ENCODE peak calls at places on chromosomes 2 and 18, in eight cellular contexts. J, O, V, N, Y, I, K and C are unnamed samples.

GRCh38 chr2:147108553-147108952 is 736.3 kb upstream of the ACVR2A start:
- DNase-seq in J (no peak), V (no peak), Y (peak; percentile 83), I (no peak), K (no peak), N (no peak), O (no peak), C (no peak)

GRCh38 chr2:219508444-219508734 is 5.9 kb upstream of the ASIC4 start:
- DNase-seq in I (no peak), K (no peak), J (no peak), O (no peak), V (no peak), N (no peak), Y (no peak), C (no peak)

GRCh38 chr2:137255990-137256389 is 490.6 kb downstream of the THSD7B start:
- DNase-seq in N (no peak), I (no peak), K (no peak), O (peak; percentile 77), Y (peak; percentile 70), V (no peak), J (no peak), C (no peak)

GRCh38 chr2:36820942-36821605 is 124.6 kb downstream of the VIT start:
- DNase-seq in J (no peak), K (no peak), V (no peak), O (no peak), I (no peak), N (peak; percentile 55), Y (no peak), C (no peak)

GRCh38 chr2:196410008-196410407 is 229.5 kb upstream of the CCDC150 start:
- DNase-seq in K (no peak), I (no peak), N (no peak), J (no peak), V (no peak), O (no peak), Y (no peak), C (no peak)

GRCh38 chr2:241559489-241560180 is 1.1 kb downstream of the BOK start:
- DNase-seq in Y (peak; percentile 59), O (no peak), N (peak; percentile 61), V (no peak), J (peak; percentile 57), I (peak; percentile 38), K (no peak), C (peak; percentile 49)

GRCh38 chr2:120898496-120898895 is 162.8 kb downstream of the GLI2 start:
- DNase-seq in Y (no peak), I (no peak), O (no peak), V (no peak), N (no peak), K (no peak), J (no peak), C (no peak)

GRCh38 chr18:13608791-13609552 is 117.4 kb downstream of the FAM210A start:
- DNase-seq in V (no peak), Y (no peak), J (no peak), K (peak; percentile 38), I (no peak), O (no peak), N (no peak), C (no peak)

GRCh38 chr2:176934869-176935415 is 277.7 kb upstream of the HNRNPA3 start:
- DNase-seq in J (no peak), I (no peak), K (no peak), N (no peak), O (no peak), V (no peak), Y (no peak), C (no peak)

GRCh38 chr2:44705356-44705755 is 236.1 kb upstream of the SIX3 start:
- DNase-seq in K (no peak), O (no peak), V (no peak), Y (no peak), J (no peak), I (no peak), N (no peak), C (no peak)

GRCh38 chr2:136112949-136113766 is 4.8 kb downstream of the CXCR4 start:
- DNase-seq in N (no peak), V (no peak), K (no peak), I (no peak), J (no peak), O (no peak), Y (no peak), C (no peak)

GRCh38 chr18:43115076-43116035 is at the start of gene RIT2:
- DNase-seq in V (no peak), N (no peak), K (no peak), Y (peak; percentile 1), J (no peak), I (no peak), O (no peak), C (no peak)

GRCh38 chr2:11409184-11409959 is 56.6 kb downstream of the E2F6 start:
- DNase-seq in O (no peak), Y (no peak), N (no peak), I (no peak), K (no peak), V (no peak), J (no peak), C (no peak)

GRCh38 chr2:28374331-28374730 is 18.3 kb upstream of the FOSL2 start:
- DNase-seq in N (no peak), V (no peak), I (no peak), Y (no peak), K (no peak), O (no peak), J (no peak), C (no peak)

GRCh38 chr2:69133898-69134297 is 120.9 kb downstream of the ANTXR1 start:
- DNase-seq in Y (no peak), V (no peak), I (no peak), J (no peak), O (no peak), N (no peak), K (no peak), C (no peak)

GRCh38 chr2:54899576-54900200 is 150.6 kb downstream of the RTN4 start:
- DNase-seq in V (peak; percentile 21), J (no peak), N (peak; percentile 55), I (peak; percentile 37), Y (peak; percentile 51), K (no peak), O (peak; percentile 72), C (no peak)

GRCh38 chr2:191152841-191153240 is 2.0 kb upstream of the STAT4 start:
- DNase-seq in Y (peak; percentile 92), O (no peak), J (no peak), N (no peak), I (no peak), V (no peak), K (no peak), C (no peak)

GRCh38 chr2:191151315-191151698 is 513 bp upstream of the STAT4 start:
- DNase-seq in O (no peak), N (no peak), V (no peak), J (peak; percentile 60), K (no peak), Y (no peak), I (no peak), C (no peak)

GRCh38 chr2:191158751-191159150 is 8.0 kb upstream of the STAT4 start:
- DNase-seq in I (no peak), J (no peak), Y (peak; percentile 22), N (no peak), O (no peak), K (no peak), V (no peak), C (no peak)

GRCh38 chr2:191158179-191158578 is 7.4 kb upstream of the STAT4 start:
- DNase-seq in N (no peak), O (no peak), J (no peak), K (no peak), I (no peak), V (no peak), Y (no peak), C (no peak)

DNA sequence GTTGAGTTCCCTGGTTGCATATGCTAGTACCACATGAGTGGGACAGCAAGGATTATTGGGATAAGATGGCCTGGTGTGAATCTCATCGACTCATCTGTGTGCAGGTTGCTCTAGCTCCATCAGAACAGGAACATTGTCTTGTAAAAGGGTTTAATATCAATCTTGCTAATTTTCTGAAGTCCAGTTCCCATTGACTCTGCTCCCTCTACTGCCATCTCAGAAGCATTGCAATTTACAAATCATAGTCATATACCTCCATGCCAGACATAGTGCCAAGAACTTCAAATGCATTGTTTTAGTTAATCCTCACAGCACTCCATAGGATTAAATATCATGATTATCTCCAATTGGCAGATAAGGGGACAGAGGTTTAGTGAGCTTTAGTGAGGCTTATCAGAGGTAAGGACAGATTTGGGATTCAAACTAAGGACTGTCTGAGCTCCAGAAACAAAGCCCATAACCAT is 4.8 kb upstream of the STAT4 start:
- DNase-seq in O (peak; percentile 46), I (no peak), K (peak; percentile 24), Y (peak; percentile 56), J (no peak), N (no peak), V (peak; percentile 42), C (no peak)
- TF ChIP-seq CTCF in O (peak; percentile 81), I (peak; percentile 65), K (peak; percentile 78), Y (peak; percentile 84), J (peak; percentile 53), N (peak; percentile 64), V (peak; percentile 76), C (peak; percentile 49)

GRCh38 chr2:108193251-108193650 is 46.5 kb upstream of the SULT1C3 start:
- DNase-seq in Y (peak; percentile 26), V (no peak), N (peak; percentile 66), O (no peak), I (no peak), K (no peak), J (no peak), C (no peak)

GRCh38 chr2:108199726-108200125 is 40.0 kb upstream of the SULT1C3 start:
- DNase-seq in I (no peak), V (no peak), O (peak; percentile 40), N (peak; percentile 38), J (no peak), Y (peak; percentile 52), K (no peak), C (no peak)

GRCh38 chr2:108195133-108195439 is 44.7 kb upstream of the SULT1C3 start:
- DNase-seq in K (no peak), I (no peak), V (no peak), O (no peak), Y (no peak), J (no peak), N (no peak), C (no peak)

GRCh38 chr2:108189316-108189715 is 50.5 kb upstream of the SULT1C3 start:
- DNase-seq in I (no peak), N (no peak), K (no peak), O (peak; percentile 70), Y (peak; percentile 16), J (no peak), V (no peak), C (no peak)

GRCh38 chr2:108194409-108195132 is 45.2 kb upstream of the SULT1C3 start:
- DNase-seq in K (no peak), J (no peak), Y (no peak), O (no peak), N (no peak), I (no peak), V (no peak), C (no peak)
- TF ChIP-seq CTCF in K (peak; percentile 83), J (peak; percentile 58), Y (peak; percentile 35), O (peak; percentile 82), N (peak; percentile 28), I (peak; percentile 43), V (peak; percentile 66), C (peak; percentile 64)

GRCh38 chr2:223944166-223944703 is 900 bp downstream of the WDFY1 start:
- DNase-seq in K (no peak), J (peak; percentile 64), I (peak; percentile 40), Y (peak; percentile 35), N (peak; percentile 51), V (no peak), O (no peak), C (peak; percentile 35)
- TF ChIP-seq CTCF in K (no peak), J (no peak), I (no peak), Y (peak; percentile 6), N (peak; percentile 30), V (no peak), O (no peak), C (no peak)

GRCh38 chr2:179849719-179850118 is 11.7 kb downstream of the ZNF385B start:
- DNase-seq in K (no peak), Y (no peak), N (no peak), I (no peak), J (no peak), V (no peak), O (no peak), C (no peak)
- TF ChIP-seq CTCF in K (no peak), Y (no peak), N (no peak), I (no peak), J (no peak), V (no peak), O (no peak), C (no peak)